ENCODE peak calls at places on chromosomes 1 and 21, in ten cellular contexts. Z is HFF-Myc, W is WTC11, R is left ventricle myocardium inferior, Q is B cell, M is GM10248, O is RWPE1, A is suprapubic skin, J is adrenal gland, V is GM06990. T is an unnamed sample.
A peak's percentile ranks its signal among the peaks of the same experiment; 100 is the strongest.

GRCh38 chr1:65527672-65528071 is 107.2 kb downstream of the LEPR start:
- DNase-seq in Q (no peak), Z (peak; percentile 44), W (no peak), R (no peak), A (no peak), V (no peak), O (no peak), M (no peak), J (no peak), T (no peak)

GRCh38 chr1:3925762-3926161 is 25.7 kb upstream of the C1orf174 start:
- DNase-seq in M (no peak), R (no peak), V (no peak), Q (no peak), J (no peak), W (no peak), Z (no peak), O (no peak), A (no peak), T (no peak)

GRCh38 chr1:89890085-89890754 is 69.4 kb downstream of the LRRC8D start:
- DNase-seq in Z (no peak), W (no peak), M (no peak), O (peak; percentile 92), A (peak; percentile 65), R (peak; percentile 24), Q (no peak), V (no peak), J (no peak), T (no peak)

GRCh38 chr1:41631971-41632370 is 147.5 kb upstream of the EDN2 start:
- DNase-seq in A (no peak), M (no peak), R (no peak), O (no peak), Q (no peak), J (no peak), V (no peak), Z (no peak), W (no peak), T (no peak)

GRCh38 chr1:167132306-167133010 is 38.6 kb downstream of the STYXL2 start:
- DNase-seq in J (no peak), A (no peak), Z (no peak), Q (no peak), W (no peak), V (no peak), R (no peak), M (no peak), O (no peak), T (no peak)

GRCh38 chr21:42306366-42307035 is 8.7 kb downstream of the TFF3 start:
- DNase-seq in O (no peak), J (peak; percentile 49), W (no peak), Z (no peak), V (no peak), Q (no peak), M (no peak), R (no peak), A (peak; percentile 46), T (no peak)

GRCh38 chr21:29704719-29705118 is 235.1 kb downstream of the GRIK1 start:
- DNase-seq in O (no peak), W (no peak), R (no peak), M (no peak), Q (no peak), Z (no peak), J (no peak), V (no peak), A (no peak), T (no peak)

GRCh38 chr1:32142446-32143301 is 34.8 kb downstream of the KPNA6 start:
- DNase-seq in O (peak; percentile 36), A (peak; percentile 74), Q (no peak), J (peak; percentile 85), M (no peak), V (no peak), Z (peak; percentile 74), R (peak; percentile 47), W (no peak), T (no peak)

GRCh38 chr1:206710457-206710823 is 25.7 kb downstream of the MAPKAPK2 start:
- DNase-seq in A (no peak), W (no peak), O (no peak), Q (no peak), J (no peak), Z (no peak), V (no peak), M (no peak), R (no peak), T (no peak)

GRCh38 chr1:101357444-101357986 is 120.7 kb downstream of the S1PR1 start:
- DNase-seq in Z (peak; percentile 64), J (peak; percentile 82), M (peak; percentile 82), O (peak; percentile 84), Q (peak; percentile 65), R (no peak), A (no peak), W (peak; percentile 64), V (no peak), T (peak; percentile 45)

GRCh38 chr21:45981641-45982255 is at the start of gene COL6A1:
- DNase-seq in M (no peak), Q (peak; percentile 74), J (peak; percentile 75), V (no peak), O (peak; percentile 55), Z (no peak), A (peak; percentile 85), W (peak; percentile 58), R (peak; percentile 78), T (peak; percentile 62)

GRCh38 chr1:149993764-149994163 is 16.8 kb downstream of the OTUD7B start:
- DNase-seq in V (no peak), Z (no peak), O (no peak), Q (no peak), W (no peak), R (no peak), A (no peak), J (no peak), M (no peak), T (no peak)

GRCh38 chr1:32380061-32380460 is 14.2 kb downstream of the BSDC1 start:
- DNase-seq in Z (no peak), V (no peak), Q (no peak), O (no peak), A (no peak), M (no peak), R (no peak), J (no peak), W (no peak), T (no peak)

GRCh38 chr1:155010211-155010918 is 7.8 kb downstream of the ZBTB7B start:
- DNase-seq in W (no peak), Z (no peak), O (no peak), J (peak; percentile 51), A (no peak), M (no peak), Q (peak; percentile 28), R (no peak), V (no peak), T (no peak)

GRCh38 chr1:152879559-152880198 is 1.6 kb downstream of the SMCP start:
- DNase-seq in O (no peak), Z (no peak), M (no peak), R (no peak), A (no peak), V (no peak), W (no peak), J (peak; percentile 29), Q (no peak), T (no peak)

GRCh38 chr1:152876827-152877226 is 1.3 kb upstream of the SMCP start:
- DNase-seq in M (no peak), R (no peak), W (no peak), O (no peak), V (no peak), J (no peak), Z (no peak), A (no peak), Q (no peak), T (no peak)

GRCh38 chr1:152880316-152880715 is 2.2 kb downstream of the SMCP start:
- DNase-seq in W (no peak), R (no peak), M (no peak), Z (no peak), J (no peak), A (no peak), O (peak; percentile 45), V (no peak), Q (no peak), T (no peak)

GRCh38 chr1:152880907-152881306 is 2.8 kb downstream of the SMCP start:
- DNase-seq in R (no peak), M (peak; percentile 54), V (peak; percentile 60), O (no peak), J (no peak), A (no peak), Q (no peak), W (no peak), Z (no peak), T (no peak)

GRCh38 chr1:152878042-152878441 is at the start of gene SMCP:
- DNase-seq in V (no peak), Z (no peak), O (no peak), A (no peak), R (no peak), W (peak; percentile 75), M (no peak), Q (no peak), J (no peak), T (no peak)
- TF ChIP-seq CTCF in V (peak; percentile 67), Z (peak; percentile 20), O (no peak), A (no peak), R (no peak), W (peak; percentile 47), M (peak; percentile 4), Q (no peak), J (no peak), T (no peak)

GRCh38 chr1:73998348-73998959 is 199.5 kb downstream of the LRRIQ3 start:
- DNase-seq in W (no peak), A (no peak), O (peak; percentile 3), Q (no peak), J (no peak), Z (peak; percentile 1), R (no peak), V (peak; percentile 15), M (peak; percentile 8), T (no peak)
- TF ChIP-seq CTCF in W (peak; percentile 20), A (no peak), O (peak; percentile 46), Q (no peak), J (no peak), Z (no peak), R (peak; percentile 61), V (peak; percentile 22), M (peak; percentile 55), T (peak; percentile 76)

GRCh38 chr1:8571200-8571984 is 246.0 kb downstream of the RERE start:
- DNase-seq in O (peak; percentile 18), Q (no peak), W (no peak), A (no peak), R (no peak), J (no peak), Z (no peak), M (no peak), V (no peak), T (peak; percentile 22)
- TF ChIP-seq CTCF in O (peak; percentile 54), Q (peak; percentile 38), W (no peak), A (peak; percentile 13), R (peak; percentile 52), J (peak; percentile 44), Z (peak; percentile 21), M (no peak), V (peak; percentile 33), T (peak; percentile 44)

DNA sequence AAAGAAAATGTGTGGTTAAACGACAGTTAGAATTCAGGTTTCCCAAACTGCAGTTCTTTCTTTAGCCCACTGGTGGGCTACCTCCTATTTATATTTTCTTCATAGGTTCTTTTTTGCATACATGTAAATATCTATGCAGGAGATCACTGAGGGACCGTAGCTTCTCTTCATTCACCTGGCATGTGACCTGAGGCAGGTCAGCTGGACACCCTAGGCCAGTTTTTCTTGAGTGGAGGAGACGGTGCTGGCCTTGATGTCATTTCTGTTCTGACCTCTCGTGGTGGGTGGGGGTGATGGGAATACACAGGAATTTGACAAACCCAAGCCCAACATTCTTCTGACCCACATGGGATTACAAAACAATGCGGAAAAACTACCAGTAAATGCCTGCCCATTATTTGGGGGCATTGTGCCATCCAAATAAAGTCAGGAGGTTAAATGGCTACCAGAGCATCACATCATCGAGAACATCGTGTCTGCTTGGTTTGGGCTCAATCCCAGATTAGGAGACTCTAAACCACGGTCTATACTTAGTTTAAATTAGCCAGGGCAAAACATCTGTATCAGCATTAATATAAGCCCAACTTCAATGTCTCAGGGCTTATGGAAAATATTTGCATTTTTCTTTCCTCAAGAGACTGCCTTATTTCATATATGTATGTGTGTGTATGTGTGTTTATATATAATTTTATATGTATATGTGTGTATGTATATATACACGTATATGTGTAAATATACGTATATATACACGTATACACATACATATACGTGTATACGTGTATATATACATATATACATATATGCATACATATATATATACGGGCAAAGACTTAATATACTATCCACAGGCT is 7.4 kb upstream of the IRF2BP2 start:
- DNase-seq in Q (no peak), J (no peak), V (no peak), R (no peak), M (no peak), W (no peak), O (no peak), Z (no peak), A (no peak), T (no peak)
- TF ChIP-seq CTCF in Q (peak; percentile 40), J (no peak), V (no peak), R (no peak), M (peak; percentile 21), W (no peak), O (no peak), Z (peak; percentile 16), A (no peak), T (peak; percentile 43)

T was measured in progenitor cell of endocrine pancreas.